ENCODE peak calls at places on chromosomes 7 and 10, in five cellular contexts. One of them, this sample, is unnamed.

GRCh38 chr10:110547139-110547761 is 20.2 kb upstream of the SMC3 start:
- DNase-seq in stimulated activated naive CD4-positive, alpha-beta T cell: no peak
- DNase-seq in left cardiac atrium: no peak
- DNase-seq in Caki2: peak
- DNase-seq in caudate nucleus: no peak
- DNase-seq in this sample: peak

GRCh38 chr7:2956526-2957368 is 86.9 kb downstream of the CARD11 start:
- DNase-seq in left cardiac atrium: no peak
- DNase-seq in stimulated activated naive CD4-positive, alpha-beta T cell: no peak
- DNase-seq in caudate nucleus: no peak
- DNase-seq in Caki2: peak
- DNase-seq in this sample: peak

GRCh38 chr7:27221201-27221797 is 21.3 kb upstream of the EVX1 start:
- DNase-seq in caudate nucleus: no peak
- DNase-seq in Caki2: no peak
- DNase-seq in stimulated activated naive CD4-positive, alpha-beta T cell: no peak
- DNase-seq in left cardiac atrium: no peak
- DNase-seq in this sample: no peak

GRCh38 chr10:104556831-104557230 is 84.3 kb upstream of the SORCS3 start:
- DNase-seq in Caki2: no peak
- DNase-seq in left cardiac atrium: no peak
- DNase-seq in caudate nucleus: no peak
- DNase-seq in stimulated activated naive CD4-positive, alpha-beta T cell: no peak
- DNase-seq in this sample: no peak

GRCh38 chr7:30166841-30167235 is 32.1 kb downstream of the MTURN start:
- DNase-seq in stimulated activated naive CD4-positive, alpha-beta T cell: no peak
- DNase-seq in left cardiac atrium: no peak
- DNase-seq in Caki2: no peak
- DNase-seq in caudate nucleus: no peak
- DNase-seq in this sample: no peak

GRCh38 chr10:94546058-94546595 is 539 bp downstream of the HELLS start:
- DNase-seq in Caki2: no peak
- DNase-seq in left cardiac atrium: no peak
- DNase-seq in caudate nucleus: no peak
- DNase-seq in stimulated activated naive CD4-positive, alpha-beta T cell: no peak
- DNase-seq in this sample: peak

GRCh38 chr7:36962367-36962766 is 238.1 kb upstream of the AOAH start:
- DNase-seq in Caki2: peak
- DNase-seq in stimulated activated naive CD4-positive, alpha-beta T cell: no peak
- DNase-seq in left cardiac atrium: no peak
- DNase-seq in caudate nucleus: no peak
- DNase-seq in this sample: peak

GRCh38 chr7:121624922-121625321 is 228.8 kb upstream of the FAM3C start:
- DNase-seq in left cardiac atrium: peak
- DNase-seq in Caki2: no peak
- DNase-seq in stimulated activated naive CD4-positive, alpha-beta T cell: no peak
- DNase-seq in caudate nucleus: peak
- DNase-seq in this sample: peak

GRCh38 chr7:92641921-92642511 is 51.8 kb upstream of the FAM133B start:
- DNase-seq in stimulated activated naive CD4-positive, alpha-beta T cell: no peak
- DNase-seq in Caki2: peak
- DNase-seq in caudate nucleus: no peak
- DNase-seq in left cardiac atrium: no peak
- DNase-seq in this sample: peak

GRCh38 chr7:69782917-69783684 is 184.8 kb downstream of the AUTS2 start:
- DNase-seq in left cardiac atrium: peak
- DNase-seq in Caki2: no peak
- DNase-seq in caudate nucleus: peak
- DNase-seq in stimulated activated naive CD4-positive, alpha-beta T cell: no peak
- DNase-seq in this sample: no peak

GRCh38 chr7:146387140-146387539 is 270.5 kb downstream of the CNTNAP2 start:
- DNase-seq in left cardiac atrium: no peak
- DNase-seq in stimulated activated naive CD4-positive, alpha-beta T cell: no peak
- DNase-seq in Caki2: no peak
- DNase-seq in caudate nucleus: no peak
- DNase-seq in this sample: no peak

GRCh38 chr7:92837214-92837749 is 909 bp upstream of the CDK6 start:
- DNase-seq in stimulated activated naive CD4-positive, alpha-beta T cell: no peak
- DNase-seq in Caki2: peak
- DNase-seq in caudate nucleus: no peak
- DNase-seq in left cardiac atrium: no peak
- DNase-seq in this sample: peak

GRCh38 chr7:28128608-28129007 is 52.0 kb downstream of the JAZF1 start:
- DNase-seq in Caki2: no peak
- DNase-seq in caudate nucleus: no peak
- DNase-seq in left cardiac atrium: no peak
- DNase-seq in stimulated activated naive CD4-positive, alpha-beta T cell: no peak
- DNase-seq in this sample: no peak

GRCh38 chr10:119149723-119150122 is 15.8 kb downstream of the SFXN4 start:
- DNase-seq in Caki2: no peak
- DNase-seq in left cardiac atrium: no peak
- DNase-seq in caudate nucleus: no peak
- DNase-seq in stimulated activated naive CD4-positive, alpha-beta T cell: no peak
- DNase-seq in this sample: no peak

GRCh38 chr10:17005621-17006566 is 123.7 kb downstream of the CUBN start:
- DNase-seq in Caki2: no peak
- DNase-seq in stimulated activated naive CD4-positive, alpha-beta T cell: no peak
- DNase-seq in caudate nucleus: no peak
- DNase-seq in left cardiac atrium: no peak
- DNase-seq in this sample: no peak

GRCh38 chr7:156368053-156368452 is 272.5 kb upstream of the RNF32 start:
- DNase-seq in Caki2: no peak
- DNase-seq in stimulated activated naive CD4-positive, alpha-beta T cell: no peak
- DNase-seq in caudate nucleus: no peak
- DNase-seq in left cardiac atrium: no peak
- DNase-seq in this sample: no peak

GRCh38 chr7:114508096-114508495 is 93.5 kb downstream of the FOXP2 start:
- DNase-seq in stimulated activated naive CD4-positive, alpha-beta T cell: no peak
- DNase-seq in left cardiac atrium: no peak
- DNase-seq in Caki2: no peak
- DNase-seq in caudate nucleus: no peak
- DNase-seq in this sample: peak

GRCh38 chr7:41374150-41374848 is 328.6 kb downstream of the INHBA start:
- DNase-seq in left cardiac atrium: no peak
- DNase-seq in Caki2: no peak
- DNase-seq in caudate nucleus: no peak
- DNase-seq in stimulated activated naive CD4-positive, alpha-beta T cell: no peak
- DNase-seq in this sample: no peak

GRCh38 chr7:140003913-140004382 is 58.8 kb downstream of the PARP12 start:
- DNase-seq in left cardiac atrium: no peak
- DNase-seq in Caki2: peak
- DNase-seq in stimulated activated naive CD4-positive, alpha-beta T cell: no peak
- DNase-seq in caudate nucleus: no peak
- DNase-seq in this sample: peak

GRCh38 chr7:157652161-157652953 is 315.6 kb downstream of the DNAJB6 start:
- DNase-seq in caudate nucleus: no peak
- DNase-seq in stimulated activated naive CD4-positive, alpha-beta T cell: no peak
- DNase-seq in left cardiac atrium: no peak
- DNase-seq in Caki2: no peak
- DNase-seq in this sample: no peak

GRCh38 chr7:27198138-27198841 is 1.6 kb downstream of the HOXA13 start:
- DNase-seq in left cardiac atrium: no peak
- DNase-seq in stimulated activated naive CD4-positive, alpha-beta T cell: no peak
- DNase-seq in caudate nucleus: no peak
- DNase-seq in Caki2: no peak
- DNase-seq in this sample: no peak

GRCh38 chr10:12795723-12796122 is 205.8 kb downstream of the CCDC3 start:
- DNase-seq in stimulated activated naive CD4-positive, alpha-beta T cell: no peak
- DNase-seq in left cardiac atrium: no peak
- DNase-seq in caudate nucleus: no peak
- DNase-seq in Caki2: no peak
- DNase-seq in this sample: no peak

GRCh38 chr7:81710751-81711150 is 59.1 kb downstream of the HGF start:
- DNase-seq in caudate nucleus: no peak
- DNase-seq in left cardiac atrium: no peak
- DNase-seq in stimulated activated naive CD4-positive, alpha-beta T cell: no peak
- DNase-seq in Caki2: no peak
- DNase-seq in this sample: no peak

GRCh38 chr7:5869691-5870090 is 10.9 kb upstream of the OCM start:
- DNase-seq in caudate nucleus: no peak
- DNase-seq in left cardiac atrium: no peak
- DNase-seq in Caki2: no peak
- DNase-seq in stimulated activated naive CD4-positive, alpha-beta T cell: no peak
- DNase-seq in this sample: no peak

GRCh38 chr10:47048533-47048905 is 137.3 kb downstream of the PTPN20 start:
- DNase-seq in left cardiac atrium: peak
- DNase-seq in stimulated activated naive CD4-positive, alpha-beta T cell: no peak
- DNase-seq in Caki2: no peak
- DNase-seq in caudate nucleus: no peak
- DNase-seq in this sample: peak

GRCh38 chr10:124643281-124644009 is 100.7 kb downstream of the FAM53B start:
- DNase-seq in caudate nucleus: no peak
- DNase-seq in stimulated activated naive CD4-positive, alpha-beta T cell: no peak
- DNase-seq in Caki2: no peak
- DNase-seq in left cardiac atrium: no peak
- DNase-seq in this sample: no peak

GRCh38 chr7:135976312-135977019 is 693 bp downstream of the MTPN start:
- DNase-seq in caudate nucleus: peak
- DNase-seq in stimulated activated naive CD4-positive, alpha-beta T cell: peak
- DNase-seq in left cardiac atrium: no peak
- DNase-seq in Caki2: no peak
- DNase-seq in this sample: no peak

GRCh38 chr7:103011650-103012049 is 62.9 kb downstream of the FBXL13 start:
- DNase-seq in left cardiac atrium: no peak
- DNase-seq in caudate nucleus: no peak
- DNase-seq in stimulated activated naive CD4-positive, alpha-beta T cell: no peak
- DNase-seq in Caki2: no peak
- DNase-seq in this sample: no peak

GRCh38 chr10:19532411-19532810 is 283.8 kb upstream of the PLXDC2 start:
- DNase-seq in caudate nucleus: no peak
- DNase-seq in Caki2: no peak
- DNase-seq in stimulated activated naive CD4-positive, alpha-beta T cell: no peak
- DNase-seq in left cardiac atrium: no peak
- DNase-seq in this sample: no peak

GRCh38 chr10:129710510-129710847 is 243.4 kb downstream of the MGMT start:
- DNase-seq in left cardiac atrium: no peak
- DNase-seq in caudate nucleus: no peak
- DNase-seq in stimulated activated naive CD4-positive, alpha-beta T cell: no peak
- DNase-seq in Caki2: no peak
- DNase-seq in this sample: no peak

GRCh38 chr10:87603196-87603595 is 56.5 kb upstream of the PAPSS2 start:
- DNase-seq in left cardiac atrium: no peak
- DNase-seq in stimulated activated naive CD4-positive, alpha-beta T cell: no peak
- DNase-seq in caudate nucleus: no peak
- DNase-seq in Caki2: no peak
- DNase-seq in this sample: no peak

GRCh38 chr10:6200588-6201510 is 1.9 kb upstream of the PFKFB3 start:
- DNase-seq in stimulated activated naive CD4-positive, alpha-beta T cell: peak
- DNase-seq in caudate nucleus: no peak
- DNase-seq in left cardiac atrium: peak
- DNase-seq in Caki2: peak
- DNase-seq in this sample: peak

GRCh38 chr10:117442944-117443676 is 67.9 kb upstream of the PDZD8 start:
- DNase-seq in stimulated activated naive CD4-positive, alpha-beta T cell: peak
- DNase-seq in caudate nucleus: peak
- DNase-seq in Caki2: peak
- DNase-seq in left cardiac atrium: peak
- DNase-seq in this sample: peak

GRCh38 chr10:1370298-1370697 is 314.1 kb downstream of the WDR37 start:
- DNase-seq in stimulated activated naive CD4-positive, alpha-beta T cell: no peak
- DNase-seq in Caki2: no peak
- DNase-seq in left cardiac atrium: no peak
- DNase-seq in caudate nucleus: no peak
- DNase-seq in this sample: no peak

GRCh38 chr10:29119374-29119773 is 169.5 kb upstream of the LYZL1 start:
- DNase-seq in stimulated activated naive CD4-positive, alpha-beta T cell: no peak
- DNase-seq in Caki2: no peak
- DNase-seq in left cardiac atrium: peak
- DNase-seq in caudate nucleus: no peak
- DNase-seq in this sample: no peak

GRCh38 chr10:43667736-43668371 is 19.2 kb upstream of the ZNF32 start:
- DNase-seq in Caki2: peak
- DNase-seq in stimulated activated naive CD4-positive, alpha-beta T cell: no peak
- DNase-seq in caudate nucleus: no peak
- DNase-seq in left cardiac atrium: no peak
- DNase-seq in this sample: no peak

GRCh38 chr7:77606561-77606960 is 69.5 kb downstream of the PTPN12 start:
- DNase-seq in Caki2: no peak
- DNase-seq in left cardiac atrium: no peak
- DNase-seq in caudate nucleus: no peak
- DNase-seq in stimulated activated naive CD4-positive, alpha-beta T cell: no peak
- DNase-seq in this sample: no peak

This sample was measured in Daoy.